ENCODE peak calls at places on chromosomes 16 and 17, in four cellular contexts. N, L, S and J are unnamed samples.

GRCh38 chr16:13436641-13437423 is 483.1 kb upstream of the ERCC4 start:
- DNase-seq in N (no peak), L (no peak), S (no peak), J (no peak)

GRCh38 chr17:34154916-34155730 is 100.0 kb upstream of the CCL2 start:
- DNase-seq in N (no peak), L (no peak), S (no peak), J (no peak)

GRCh38 chr16:52545544-52546262 is 1.2 kb downstream of the TOX3 start:
- DNase-seq in N (no peak), L (no peak), S (no peak), J (no peak)

GRCh38 chr17:32445075-32445427 is 741 bp downstream of the PSMD11 start:
- DNase-seq in N (peak), L (peak), S (peak), J (no peak)

GRCh38 chr17:933168-934083 is 46.1 kb downstream of the NXN start:
- DNase-seq in N (peak), L (no peak), S (peak), J (peak)

GRCh38 chr16:35795361-35796029 is 2336.1 kb downstream of the TP53TG3F start:
- DNase-seq in N (no peak), L (no peak), S (no peak), J (no peak)

GRCh38 chr17:57313276-57313835 is 57.0 kb downstream of the MSI2 start:
- DNase-seq in N (no peak), L (no peak), S (no peak), J (no peak)

GRCh38 chr16:69273009-69273408 is 38.1 kb upstream of the VPS4A start:
- DNase-seq in N (peak), L (no peak), S (peak), J (peak)

GRCh38 chr16:13779676-13780075 is 140.3 kb upstream of the ERCC4 start:
- DNase-seq in N (no peak), L (no peak), S (no peak), J (no peak)

GRCh38 chr17:53629188-53629587 is 193.5 kb upstream of the KIF2B start:
- DNase-seq in N (peak), L (no peak), S (peak), J (no peak)

GRCh38 chr16:81996664-81997529 is 14.4 kb downstream of the SDR42E1 start:
- DNase-seq in N (peak), L (no peak), S (peak), J (peak)

GRCh38 chr16:89615176-89615575 is 1.7 kb downstream of the DPEP1 start:
- DNase-seq in N (no peak), L (no peak), S (no peak), J (no peak)

GRCh38 chr16:2449118-2449517 is 10.8 kb upstream of the TEDC2 start:
- DNase-seq in N (no peak), L (no peak), S (no peak), J (no peak)

GRCh38 chr17:55521193-55521592 is 9.9 kb upstream of the SMIM36 start:
- DNase-seq in N (no peak), L (no peak), S (no peak), J (no peak)

GRCh38 chr16:57624044-57624688 is 4.3 kb upstream of the ADGRG1 start:
- DNase-seq in N (peak), L (no peak), S (peak), J (no peak)

GRCh38 chr17:65246252-65246651 is 109.1 kb downstream of the RGS9 start:
- DNase-seq in N (no peak), L (no peak), S (no peak), J (no peak)

GRCh38 chr16:79618041-79618711 is 17.6 kb upstream of the MAF start:
- DNase-seq in N (no peak), L (no peak), S (no peak), J (no peak)

GRCh38 chr16:16150117-16150877 is 73.0 kb downstream of the ABCC6 start:
- DNase-seq in N (peak), L (no peak), S (peak), J (peak)

DNA sequence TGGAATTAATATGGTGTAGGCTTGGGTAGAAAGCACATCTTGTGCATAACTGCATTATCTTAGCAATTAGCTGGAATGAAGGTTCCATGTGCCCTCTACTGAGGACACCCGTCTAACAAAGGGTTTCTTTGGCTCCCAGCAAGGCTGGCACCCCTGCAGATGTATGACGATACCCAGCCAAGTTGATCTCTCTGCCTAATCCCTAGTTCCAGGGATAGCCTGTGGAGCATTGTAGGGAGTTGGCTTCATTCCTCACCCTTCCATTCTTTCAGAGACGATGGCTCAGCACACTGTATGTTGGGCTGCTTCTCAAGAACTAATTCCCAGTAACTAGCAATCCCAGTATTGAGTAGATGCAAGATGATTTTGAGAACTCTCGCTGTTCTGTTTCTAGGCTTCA is 182.5 kb downstream of the SNX29 start:
- DNase-seq in N (no peak), L (no peak), S (peak), J (no peak)
- H3K4me3 ChIP-seq in N (no peak), L (no peak), S (no peak), J (no peak)

GRCh38 chr17:28951428-28951990 is at the start of gene PHF12:
- DNase-seq in N (peak), L (peak), S (peak), J (peak)
- H3K4me3 ChIP-seq in N (peak), L (peak), S (peak), J (peak)

GRCh38 chr16:1107141-1107540 is 11.1 kb upstream of the C1QTNF8 start:
- DNase-seq in N (no peak), L (no peak), S (no peak), J (no peak)

GRCh38 chr16:1107731-1108130 is 11.7 kb upstream of the C1QTNF8 start:
- DNase-seq in N (no peak), L (no peak), S (no peak), J (no peak)

GRCh38 chr16:1103649-1104005 is 7.6 kb upstream of the C1QTNF8 start:
- DNase-seq in N (no peak), L (no peak), S (no peak), J (no peak)

GRCh38 chr16:1106659-1107058 is 10.6 kb upstream of the C1QTNF8 start:
- DNase-seq in N (no peak), L (no peak), S (no peak), J (no peak)

DNA sequence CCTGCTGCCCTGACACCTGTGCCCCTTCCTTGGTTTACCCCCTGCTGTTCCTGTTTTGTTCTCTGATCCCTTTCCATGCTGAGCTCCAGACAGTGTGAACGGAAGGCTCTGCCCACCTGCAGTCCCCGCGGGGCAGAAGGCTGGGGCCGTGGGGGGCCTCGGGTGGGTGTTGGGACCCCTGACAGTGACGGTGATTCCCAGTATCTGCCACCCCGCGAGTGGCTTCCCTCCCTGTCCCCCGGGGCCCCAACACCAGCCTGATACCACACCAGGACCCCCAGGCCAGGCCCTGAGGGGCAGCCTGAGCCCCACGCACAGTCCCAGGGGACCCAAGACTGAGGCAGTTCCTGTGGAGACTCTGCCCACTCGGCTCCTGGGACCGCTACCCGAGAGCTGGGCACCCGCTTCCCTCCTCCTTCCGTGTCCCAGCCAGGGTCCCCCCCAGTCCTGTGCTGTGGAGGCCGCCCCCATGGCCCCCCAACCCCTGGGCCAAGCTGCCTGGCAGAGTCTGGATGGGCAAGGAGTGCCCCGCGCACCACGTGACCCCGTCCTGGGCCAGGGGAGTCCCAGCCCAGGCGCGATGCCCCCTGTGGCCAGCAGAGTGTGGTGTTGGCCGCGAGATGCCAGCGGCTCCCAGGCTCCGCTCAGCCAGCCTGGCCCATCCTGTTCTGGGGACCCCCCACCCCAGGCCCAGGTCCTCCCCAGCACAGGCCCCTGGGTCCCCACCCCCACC is 10.0 kb upstream of the C1QTNF8 start:
- DNase-seq in N (peak), L (no peak), S (peak), J (no peak)
- H3K4me3 ChIP-seq in N (no peak), L (no peak), S (no peak), J (no peak)

DNA sequence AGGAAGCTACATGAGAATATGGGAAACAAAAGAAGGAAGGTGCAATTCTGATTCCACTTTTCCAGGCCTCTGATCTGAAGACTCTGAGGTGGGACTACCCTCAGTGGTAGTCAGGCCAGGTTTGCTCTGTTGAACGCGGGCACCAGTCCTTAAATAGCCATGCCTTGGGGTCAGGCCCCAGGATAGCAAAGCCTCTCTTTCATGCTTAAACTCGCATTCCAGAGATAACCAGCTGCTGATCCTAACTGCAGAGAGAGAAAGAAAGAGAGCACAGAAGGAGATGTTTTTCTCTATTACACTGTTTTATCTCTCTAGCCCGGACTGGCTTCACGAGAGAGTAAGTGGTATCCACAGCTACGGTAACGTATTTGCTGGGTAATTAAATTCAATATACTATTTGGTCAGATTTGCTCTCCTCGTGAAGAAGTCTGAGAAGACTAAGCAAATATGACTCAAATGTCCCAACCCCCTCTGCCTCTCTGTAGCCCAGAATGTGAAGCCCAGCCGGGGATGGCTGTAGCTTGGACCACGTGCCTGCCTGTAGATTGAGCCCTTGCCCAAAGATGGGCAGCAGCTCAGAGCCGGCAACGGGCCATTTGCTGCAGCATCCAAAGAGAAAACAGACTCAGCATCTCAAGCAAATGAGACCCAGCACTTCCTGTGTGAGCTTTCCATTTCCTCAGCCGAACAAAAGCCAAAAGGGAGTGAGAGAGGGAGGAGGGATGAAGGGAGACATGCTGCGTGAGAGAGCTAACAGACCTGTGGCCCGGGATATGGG is 122.2 kb downstream of the SMG6 start:
- DNase-seq in N (peak), L (no peak), S (peak), J (peak)
- H3K4me3 ChIP-seq in N (no peak), L (no peak), S (peak), J (no peak)

GRCh38 chr17:17824119-17824779 is 12.5 kb downstream of the SREBF1 start:
- DNase-seq in N (no peak), L (no peak), S (no peak), J (no peak)

GRCh38 chr17:17820046-17820445 is 16.7 kb downstream of the SREBF1 start:
- DNase-seq in N (no peak), L (no peak), S (no peak), J (no peak)

GRCh38 chr17:17820457-17821158 is 16.2 kb downstream of the SREBF1 start:
- DNase-seq in N (no peak), L (no peak), S (no peak), J (no peak)

GRCh38 chr17:17823433-17824118 is 13.2 kb downstream of the SREBF1 start:
- DNase-seq in N (peak), L (peak), S (peak), J (no peak)

GRCh38 chr17:17822189-17822978 is 14.4 kb downstream of the SREBF1 start:
- DNase-seq in N (peak), L (no peak), S (peak), J (no peak)
- H3K4me3 ChIP-seq in N (peak), L (no peak), S (peak), J (peak)

DNA sequence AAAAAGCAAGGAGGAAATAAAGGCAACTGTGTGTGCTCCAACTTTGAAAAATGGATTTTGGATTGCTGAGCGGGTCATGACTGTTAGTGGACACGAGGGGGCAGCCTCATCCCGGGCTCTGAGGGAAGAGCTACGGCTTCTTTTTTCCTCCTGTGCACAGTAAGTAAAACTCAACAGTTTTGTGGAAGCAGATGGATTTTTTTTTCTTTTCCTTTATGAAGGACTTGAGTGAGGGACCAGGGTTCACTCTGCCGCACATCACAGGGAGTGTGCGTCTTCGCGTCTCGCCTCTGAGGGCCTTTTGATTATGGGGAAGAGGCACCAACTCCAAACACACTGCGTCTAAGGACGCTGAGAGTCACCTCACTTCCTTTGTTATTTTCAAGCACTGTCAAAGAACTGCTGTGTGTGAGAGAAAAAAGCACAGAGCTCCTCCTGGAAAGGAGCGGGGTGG is 80.3 kb upstream of the GOT2 start:
- DNase-seq in N (peak), L (no peak), S (peak), J (no peak)
- H3K4me3 ChIP-seq in N (peak), L (no peak), S (peak), J (peak)

GRCh38 chr17:81165246-81166032 is at the start of gene PVALEF:
- DNase-seq in N (no peak), L (no peak), S (no peak), J (no peak)
- H3K4me3 ChIP-seq in N (no peak), L (peak), S (peak), J (peak)

DNA sequence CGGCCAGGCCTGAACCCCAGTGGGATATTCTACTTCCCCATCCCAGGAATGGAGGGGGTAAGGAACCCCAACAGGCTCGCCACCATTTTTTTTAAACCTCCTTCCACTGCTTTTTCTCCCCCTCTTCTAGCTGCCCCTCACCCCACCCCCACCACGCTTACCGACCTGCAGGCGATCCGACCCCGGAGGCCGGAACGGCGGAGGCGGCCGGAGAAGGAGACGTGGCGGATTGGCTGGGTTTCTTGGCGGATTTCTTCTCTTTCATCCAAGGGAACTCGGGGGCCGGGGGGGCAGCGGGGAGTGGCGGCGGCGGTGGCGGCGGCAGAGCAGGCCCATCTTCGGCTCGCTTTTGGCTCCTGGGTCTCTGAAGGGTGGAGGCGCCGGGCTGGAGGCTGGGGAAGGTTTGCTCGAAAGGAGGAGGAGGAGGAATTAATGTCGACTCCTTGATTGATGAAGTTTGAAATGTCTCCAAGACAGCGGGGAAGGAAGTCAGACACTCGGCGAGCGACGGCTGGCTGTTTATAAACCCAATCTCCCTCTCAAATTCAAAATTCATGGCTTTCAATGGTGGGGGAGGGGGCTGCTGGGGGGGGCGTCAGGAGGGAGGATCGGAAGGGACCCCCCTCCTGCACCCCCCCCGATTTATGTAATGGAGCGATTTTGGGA is 420 bp downstream of the HOXB2 start:
- DNase-seq in N (peak), L (peak), S (peak), J (no peak)
- H3K4me3 ChIP-seq in N (peak), L (peak), S (peak), J (peak)